ENCODE peak calls at places on chromosome X, in eight cellular contexts. E, L, T, R, A, V, P and B are unnamed samples.

GRCh38 chrX:79462458-79462857 is 95.3 kb upstream of the ITM2A start:
- DNase-seq in E (no peak), L (no peak), T (no peak), R (no peak), A (no peak), V (no peak), P (no peak), B (no peak)

GRCh38 chrX:128781506-128781905 is 729.3 kb upstream of the ACTRT1 start:
- DNase-seq in E (no peak), L (peak; percentile 49), T (no peak), R (no peak), A (no peak), V (peak; percentile 8), P (peak; percentile 2), B (peak; percentile 0)

GRCh38 chrX:65203545-65203944 is 227.3 kb upstream of the ZC4H2 start:
- DNase-seq in E (no peak), L (no peak), T (no peak), R (no peak), A (no peak), V (no peak), P (no peak), B (no peak)

GRCh38 chrX:29269390-29269789 is 682.1 kb downstream of the IL1RAPL1 start:
- DNase-seq in E (no peak), L (no peak), T (no peak), R (no peak), A (no peak), V (no peak), P (no peak), B (no peak)

GRCh38 chrX:1481636-1482529 is 29.2 kb upstream of the ASMTL start:
- DNase-seq in E (no peak), L (peak; percentile 87), T (peak; percentile 73), R (peak; percentile 57), A (peak; percentile 24), V (peak; percentile 83), P (peak; percentile 85), B (no peak)

GRCh38 chrX:111504941-111505340 is 6.5 kb upstream of the SERTM2 start:
- DNase-seq in E (no peak), L (no peak), T (no peak), R (no peak), A (no peak), V (no peak), P (no peak), B (no peak)

GRCh38 chrX:110561036-110561435 is 202.4 kb downstream of the RTL9 start:
- DNase-seq in E (no peak), L (no peak), T (no peak), R (no peak), A (no peak), V (no peak), P (peak; percentile 17), B (no peak)

GRCh38 chrX:30777575-30777974 is 111.5 kb downstream of the TAB3 start:
- DNase-seq in E (no peak), L (no peak), T (no peak), R (no peak), A (no peak), V (no peak), P (no peak), B (no peak)

GRCh38 chrX:11558972-11559371 is 106.7 kb downstream of the ARHGAP6 start:
- DNase-seq in E (no peak), L (peak; percentile 7), T (peak; percentile 15), R (no peak), A (no peak), V (peak; percentile 16), P (no peak), B (no peak)

GRCh38 chrX:108001218-108001814 is 19.1 kb upstream of the TEX13B start:
- DNase-seq in E (no peak), L (peak; percentile 51), T (peak; percentile 21), R (no peak), A (no peak), V (peak; percentile 38), P (peak; percentile 66), B (no peak)

GRCh38 chrX:139759637-139760036 is 51.7 kb upstream of the MCF2 start:
- DNase-seq in E (no peak), L (peak; percentile 7), T (no peak), R (no peak), A (no peak), V (no peak), P (peak; percentile 39), B (no peak)

GRCh38 chrX:20686256-20686655 is 419.5 kb upstream of the RPS6KA3 start:
- DNase-seq in E (no peak), L (no peak), T (no peak), R (no peak), A (no peak), V (no peak), P (no peak), B (no peak)

GRCh38 chrX:1592863-1593201 is 1.4 kb downstream of the AKAP17A start:
- DNase-seq in E (no peak), L (peak; percentile 44), T (no peak), R (no peak), A (no peak), V (no peak), P (peak; percentile 36), B (no peak)

GRCh38 chrX:37847733-37848197 is 394 bp upstream of the DYNLT3 start:
- DNase-seq in E (no peak), L (no peak), T (no peak), R (no peak), A (no peak), V (no peak), P (no peak), B (no peak)

GRCh38 chrX:37846558-37846933 is 825 bp downstream of the DYNLT3 start:
- DNase-seq in E (no peak), L (no peak), T (no peak), R (no peak), A (no peak), V (no peak), P (no peak), B (no peak)

GRCh38 chrX:37846934-37847732 is at the start of gene DYNLT3:
- DNase-seq in E (no peak), L (peak; percentile 88), T (peak; percentile 76), R (peak; percentile 81), A (peak; percentile 70), V (peak; percentile 79), P (peak; percentile 80), B (peak; percentile 43)

GRCh38 chrX:37844622-37845021 is 2.7 kb downstream of the DYNLT3 start:
- DNase-seq in E (no peak), L (no peak), T (no peak), R (no peak), A (no peak), V (no peak), P (no peak), B (no peak)

GRCh38 chrX:37846141-37846540 is 1.2 kb downstream of the DYNLT3 start:
- DNase-seq in E (no peak), L (no peak), T (no peak), R (no peak), A (no peak), V (peak; percentile 9), P (no peak), B (no peak)
- H3K27ac ChIP-seq in E (no peak overlapping the region), L (peak overlapping the region; percentile 91), T (no peak overlapping the region), R (no peak overlapping the region), A (no peak overlapping the region), V (no peak overlapping the region), P (no peak overlapping the region), B (no peak overlapping the region)

GRCh38 chrX:4150259-4150658 is 436.8 kb upstream of the PRKX start:
- DNase-seq in E (no peak), L (no peak), T (no peak), R (no peak), A (no peak), V (no peak), P (no peak), B (no peak)

GRCh38 chrX:4151798-4152197 is 438.3 kb upstream of the PRKX start:
- DNase-seq in E (no peak), L (no peak), T (no peak), R (no peak), A (no peak), V (no peak), P (no peak), B (no peak)
- H3K27ac ChIP-seq in E (no peak overlapping the region), L (no peak overlapping the region), T (no peak overlapping the region), R (no peak overlapping the region), A (no peak overlapping the region), V (no peak overlapping the region), P (no peak overlapping the region), B (no peak overlapping the region)

GRCh38 chrX:45778621-45779020 is 577.9 kb upstream of the DIPK2B start:
- DNase-seq in E (no peak), L (no peak), T (no peak), R (no peak), A (no peak), V (no peak), P (no peak), B (no peak)

GRCh38 chrX:45784590-45784989 is 583.9 kb upstream of the DIPK2B start:
- DNase-seq in E (no peak), L (no peak), T (no peak), R (no peak), A (no peak), V (no peak), P (no peak), B (no peak)

GRCh38 chrX:45783002-45783401 is 582.3 kb upstream of the DIPK2B start:
- DNase-seq in E (no peak), L (no peak), T (no peak), R (no peak), A (no peak), V (no peak), P (no peak), B (no peak)

DNA sequence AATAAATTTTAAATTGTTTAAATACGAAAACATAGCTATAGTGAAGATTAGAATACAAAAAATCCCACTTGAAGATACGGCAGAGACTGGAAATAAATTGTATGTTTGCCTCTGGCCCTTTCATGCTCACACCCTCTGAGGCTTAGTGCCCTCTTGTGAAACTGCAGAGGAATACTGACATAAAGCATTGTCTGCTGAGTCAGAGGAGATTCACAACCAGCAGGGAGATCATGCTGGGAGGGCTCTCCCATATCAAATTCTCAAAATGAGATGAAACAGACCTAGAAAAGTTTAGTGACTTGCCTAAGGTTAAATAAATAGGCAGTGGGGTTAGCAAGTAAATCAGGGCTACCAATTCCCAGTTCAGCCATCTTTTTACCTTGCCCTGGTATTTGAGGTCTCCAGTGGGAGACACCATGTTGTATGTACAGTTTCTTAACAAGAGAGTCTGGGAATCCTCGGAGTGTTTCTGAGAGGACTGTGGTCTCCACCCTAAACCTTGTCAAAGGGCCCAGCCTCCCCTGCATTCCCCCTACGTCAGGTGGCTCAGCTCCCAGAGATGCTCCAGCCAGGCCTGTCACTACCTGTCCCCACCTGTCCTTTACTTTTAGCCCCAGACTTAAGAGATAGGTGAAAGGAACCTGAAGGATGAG is 581.4 kb upstream of the DIPK2B start:
- DNase-seq in E (no peak), L (peak; percentile 47), T (no peak), R (no peak), A (no peak), V (no peak), P (peak; percentile 69), B (no peak)
- H3K27ac ChIP-seq in E (no peak overlapping the region), L (peak overlapping the region; percentile 38), T (peak overlapping the region; percentile 94), R (no peak overlapping the region), A (no peak overlapping the region), V (no peak overlapping the region), P (no peak overlapping the region), B (no peak overlapping the region)

DNA sequence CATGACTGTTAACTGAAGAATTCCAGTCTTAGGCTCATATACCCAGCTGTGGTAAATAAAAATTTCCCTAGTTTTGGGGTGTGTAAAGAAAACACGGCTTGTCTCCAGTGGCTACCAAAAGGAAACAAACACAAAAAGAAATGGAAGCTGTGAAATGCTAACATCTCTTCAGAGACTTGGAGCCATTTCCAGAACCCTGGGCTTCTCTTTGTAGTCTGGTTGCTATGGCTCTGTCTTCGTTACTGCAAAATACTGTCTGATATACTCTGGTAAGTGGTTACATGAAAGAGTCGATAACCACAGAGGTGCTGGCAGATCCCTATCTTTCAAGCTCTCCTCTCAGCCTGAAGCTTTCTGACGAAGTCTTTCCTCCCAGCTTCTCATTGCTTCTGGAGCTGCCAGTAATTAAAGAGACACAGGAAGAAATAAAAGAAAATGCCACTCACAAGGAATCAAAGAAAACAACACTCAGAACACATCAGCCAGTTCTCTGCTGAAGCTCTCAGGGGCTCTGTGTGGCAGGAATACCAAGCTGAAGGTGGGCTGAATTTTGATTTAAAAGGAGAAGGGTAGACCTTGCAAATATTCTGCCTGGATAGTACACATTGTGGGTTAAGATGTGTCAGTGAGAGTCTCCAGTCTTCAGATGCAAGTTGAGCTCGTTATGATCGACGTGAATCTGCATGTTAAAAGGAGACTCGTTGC is 107.5 kb upstream of the FAM9C start:
- DNase-seq in E (no peak), L (peak; percentile 43), T (no peak), R (no peak), A (no peak), V (peak; percentile 78), P (peak; percentile 46), B (no peak)
- H3K27ac ChIP-seq in E (peak overlapping the region; percentile 7), L (peak overlapping the region; percentile 25), T (no peak overlapping the region), R (no peak overlapping the region), A (no peak overlapping the region), V (peak overlapping the region; percentile 58), P (no peak overlapping the region), B (no peak overlapping the region)